ENCODE peak calls at places on chromosomes 13 and 19, in six cellular contexts. Z is endodermal cell; L is astrocyte of the cerebellum; P is RWPE1; C is CD8-positive, alpha-beta T cell; T is breast epithelium. F is an unnamed sample.

GRCh38 chr13:21583496-21583895 is 20.5 kb downstream of the MICU2 start:
- DNase-seq in Z (peak), L (peak), P (no peak), C (no peak), T (no peak), F (no peak)

GRCh38 chr13:101512650-101513049 is 60.2 kb downstream of the ITGBL1 start:
- DNase-seq in Z (no peak), L (peak), P (no peak), C (no peak), T (peak), F (no peak)

GRCh38 chr13:106230450-106230849 is 305.0 kb downstream of the EFNB2 start:
- DNase-seq in Z (no peak), L (peak), P (peak), C (no peak), T (no peak), F (no peak)

GRCh38 chr19:11425719-11426457 is 6.8 kb upstream of the RGL3 start:
- DNase-seq in Z (peak), L (no peak), P (no peak), C (no peak), T (no peak), F (no peak)

GRCh38 chr19:3275068-3275582 is 50.7 kb downstream of the CELF5 start:
- DNase-seq in Z (no peak), L (no peak), P (no peak), C (no peak), T (no peak), F (peak)

GRCh38 chr13:79492313-79492798 is 11.4 kb downstream of the NDFIP2 start:
- DNase-seq in Z (peak), L (no peak), P (no peak), C (no peak), T (no peak), F (no peak)

GRCh38 chr13:93559718-93560117 is 333.1 kb downstream of the GPC6 start:
- DNase-seq in Z (no peak), L (peak), P (peak), C (no peak), T (no peak), F (no peak)

GRCh38 chr19:55257461-55258411 is 1.1 kb downstream of the PPP6R1 start:
- DNase-seq in Z (peak), L (no peak), P (peak), C (no peak), T (no peak), F (peak)

GRCh38 chr19:45528744-45529453 is 21.6 kb downstream of the VASP start:
- DNase-seq in Z (peak), L (no peak), P (peak), C (no peak), T (peak), F (peak)

GRCh38 chr13:113151745-113152707 is 6.4 kb upstream of the PROZ start:
- DNase-seq in Z (peak), L (peak), P (no peak), C (no peak), T (no peak), F (no peak)

GRCh38 chr13:27006519-27007161 is 165.0 kb downstream of the USP12 start:
- DNase-seq in Z (peak), L (no peak), P (no peak), C (no peak), T (no peak), F (peak)

GRCh38 chr13:30656178-30656577 is 38.5 kb downstream of the USPL1 start:
- DNase-seq in Z (no peak), L (no peak), P (no peak), C (no peak), T (no peak), F (no peak)

GRCh38 chr13:24894277-24894971 is 130.5 kb downstream of the RNF17 start:
- DNase-seq in Z (no peak), L (no peak), P (no peak), C (no peak), T (no peak), F (no peak)

GRCh38 chr19:41218615-41219507 is at the start of gene AXL:
- DNase-seq in Z (peak), L (peak), P (peak), C (no peak), T (peak), F (peak)

GRCh38 chr13:52750713-52751112 is 11.1 kb upstream of the CNMD start:
- DNase-seq in Z (no peak), L (no peak), P (no peak), C (no peak), T (no peak), F (no peak)

GRCh38 chr13:113651511-113652403 is 6.2 kb downstream of the ATP4B start:
- DNase-seq in Z (peak), L (no peak), P (no peak), C (no peak), T (no peak), F (peak)

GRCh38 chr19:11025997-11026396 is 63.3 kb upstream of the LDLR start:
- DNase-seq in Z (peak), L (no peak), P (no peak), C (no peak), T (no peak), F (no peak)

GRCh38 chr13:37409756-37410155 is 188.8 kb downstream of the POSTN start:
- DNase-seq in Z (no peak), L (no peak), P (no peak), C (no peak), T (no peak), F (no peak)

GRCh38 chr13:50016421-50016820 is 1.2 kb downstream of the KCNRG start:
- DNase-seq in Z (no peak), L (no peak), P (no peak), C (no peak), T (no peak), F (no peak)

GRCh38 chr19:14565298-14565679 is 6.6 kb downstream of the NDUFB7 start:
- DNase-seq in Z (no peak), L (no peak), P (no peak), C (no peak), T (no peak), F (no peak)

GRCh38 chr19:43634877-43635560 is 4.6 kb downstream of the CADM4 start:
- DNase-seq in Z (peak), L (no peak), P (no peak), C (no peak), T (peak), F (no peak)

GRCh38 chr19:35710784-35711723 is 6.7 kb downstream of the ZBTB32 start:
- DNase-seq in Z (no peak), L (no peak), P (no peak), C (no peak), T (no peak), F (no peak)

GRCh38 chr19:58498316-58499020 is 13.3 kb downstream of the SLC27A5 start:
- DNase-seq in Z (no peak), L (no peak), P (no peak), C (no peak), T (no peak), F (no peak)

GRCh38 chr13:107284168-107284567 is 716.2 kb upstream of the ARGLU1 start:
- DNase-seq in Z (no peak), L (peak), P (no peak), C (no peak), T (no peak), F (no peak)

GRCh38 chr13:45297456-45298205 is 43.4 kb downstream of the TPT1 start:
- DNase-seq in Z (no peak), L (no peak), P (no peak), C (no peak), T (no peak), F (no peak)

GRCh38 chr13:48994731-48995130 is 19.0 kb downstream of the FNDC3A start:
- DNase-seq in Z (no peak), L (no peak), P (no peak), C (no peak), T (no peak), F (no peak)

GRCh38 chr19:38634757-38635482 is 12.5 kb upstream of the ACTN4 start:
- DNase-seq in Z (peak), L (no peak), P (peak), C (peak), T (no peak), F (peak)

GRCh38 chr13:105567951-105568510 is 967.4 kb downstream of the EFNB2 start:
- DNase-seq in Z (no peak), L (no peak), P (no peak), C (no peak), T (no peak), F (no peak)

GRCh38 chr13:98352226-98352625 is 175.2 kb upstream of the RNF113B start:
- DNase-seq in Z (no peak), L (no peak), P (no peak), C (no peak), T (no peak), F (peak)

GRCh38 chr19:5126498-5127223 is 157.7 kb downstream of the KDM4B start:
- DNase-seq in Z (no peak), L (no peak), P (no peak), C (no peak), T (no peak), F (no peak)

GRCh38 chr13:28679628-28680027 is 20.7 kb downstream of the POMP start:
- DNase-seq in Z (no peak), L (no peak), P (no peak), C (no peak), T (no peak), F (no peak)

DNA sequence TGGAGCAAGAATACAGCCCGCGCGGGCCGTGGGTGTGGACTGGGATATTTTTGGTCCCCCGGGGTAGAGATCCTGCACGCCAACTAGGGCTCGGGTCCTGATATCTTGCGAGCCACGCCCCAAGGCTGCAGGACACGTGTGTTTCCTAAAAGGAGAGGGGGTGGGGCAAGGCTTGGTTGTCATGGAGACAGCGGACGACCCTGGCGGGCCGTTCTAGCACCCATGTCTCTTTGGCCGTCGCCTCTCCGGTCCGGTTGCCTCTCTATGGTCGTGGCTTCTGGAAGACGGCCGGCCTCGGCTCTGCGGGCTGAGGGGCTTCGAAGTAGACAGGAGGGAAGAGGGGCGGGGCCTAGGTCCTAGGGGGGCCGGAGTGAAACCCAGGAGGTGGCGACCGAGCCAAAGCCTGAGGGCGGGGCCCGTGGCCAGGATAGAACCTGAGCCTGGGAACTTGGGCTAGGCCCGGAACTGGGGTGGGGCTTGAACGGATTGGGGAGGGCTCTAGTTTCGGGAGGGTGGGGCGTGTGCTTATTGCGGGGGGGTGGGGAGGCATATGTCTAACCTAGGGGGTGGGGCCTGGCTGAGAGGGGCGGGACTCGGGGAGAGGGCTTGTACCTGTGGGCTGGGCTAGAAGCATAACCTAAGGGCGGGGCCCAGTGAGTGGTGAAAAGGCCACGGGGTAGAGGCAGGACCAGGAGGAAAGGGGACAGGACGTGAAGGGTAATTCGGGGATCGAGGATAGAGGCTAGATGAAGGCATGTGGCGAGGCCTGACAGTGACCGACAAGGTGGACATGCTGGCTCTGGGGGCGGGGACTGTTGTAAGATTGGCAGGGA is 737 bp upstream of the SLC27A1 start:
- DNase-seq in Z (peak), L (peak), P (peak), C (peak), T (peak), F (peak)
- TF ChIP-seq CTCF in Z (no peak), L (no peak), P (no peak), C (no peak), T (peak), F (no peak)

DNA sequence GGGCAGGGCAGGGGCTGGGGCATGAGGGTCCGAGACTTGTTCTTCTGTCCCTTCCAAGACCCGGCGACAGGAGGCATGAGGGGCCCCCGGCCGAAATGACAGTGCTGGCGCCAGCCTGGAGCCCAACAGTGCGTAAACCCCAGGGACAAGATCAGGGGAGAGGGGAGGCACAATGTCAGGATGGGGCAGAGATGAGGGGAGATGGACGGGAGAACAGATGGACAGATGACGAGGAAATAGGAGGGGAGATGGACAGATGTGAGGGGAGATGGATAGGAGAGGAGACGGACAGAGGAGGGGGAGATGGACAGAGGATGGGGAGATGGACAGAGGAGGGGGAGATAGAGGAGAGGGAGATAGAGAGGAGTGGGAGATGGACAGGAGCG is 523 bp downstream of the FLT3LG start:
- DNase-seq in Z (no peak), L (no peak), P (no peak), C (no peak), T (no peak), F (peak)
- TF ChIP-seq CTCF in Z (no peak), L (no peak), P (no peak), C (no peak), T (no peak), F (no peak)

GRCh38 chr19:7869453-7869909 is 4.7 kb downstream of the PRR36 start:
- DNase-seq in Z (peak), L (no peak), P (peak), C (peak), T (peak), F (peak)

GRCh38 chr19:7868326-7868670 is 5.9 kb downstream of the PRR36 start:
- DNase-seq in Z (no peak), L (no peak), P (no peak), C (no peak), T (no peak), F (no peak)

GRCh38 chr19:7869910-7870511 is 4.2 kb downstream of the PRR36 start:
- DNase-seq in Z (peak), L (no peak), P (peak), C (no peak), T (peak), F (peak)

GRCh38 chr19:7867092-7867844 is 6.9 kb downstream of the PRR36 start:
- DNase-seq in Z (no peak), L (no peak), P (no peak), C (no peak), T (no peak), F (no peak)

GRCh38 chr19:7868671-7869452 is 5.3 kb downstream of the PRR36 start:
- DNase-seq in Z (peak), L (no peak), P (peak), C (peak), T (peak), F (peak)
- TF ChIP-seq CTCF in Z (peak), L (peak), P (peak), C (peak), T (no peak), F (peak)

GRCh38 chr13:44149821-44150220 is 223.8 kb upstream of the SERP2 start:
- DNase-seq in Z (no peak), L (no peak), P (no peak), C (no peak), T (no peak), F (no peak)

GRCh38 chr13:44147648-44148047 is 226.0 kb upstream of the SERP2 start:
- DNase-seq in Z (no peak), L (no peak), P (no peak), C (no peak), T (no peak), F (no peak)

GRCh38 chr13:44146162-44146561 is 227.5 kb upstream of the SERP2 start:
- DNase-seq in Z (no peak), L (no peak), P (no peak), C (no peak), T (no peak), F (no peak)

GRCh38 chr13:44148159-44148929 is 225.3 kb upstream of the SERP2 start:
- DNase-seq in Z (no peak), L (no peak), P (no peak), C (no peak), T (no peak), F (no peak)

DNA sequence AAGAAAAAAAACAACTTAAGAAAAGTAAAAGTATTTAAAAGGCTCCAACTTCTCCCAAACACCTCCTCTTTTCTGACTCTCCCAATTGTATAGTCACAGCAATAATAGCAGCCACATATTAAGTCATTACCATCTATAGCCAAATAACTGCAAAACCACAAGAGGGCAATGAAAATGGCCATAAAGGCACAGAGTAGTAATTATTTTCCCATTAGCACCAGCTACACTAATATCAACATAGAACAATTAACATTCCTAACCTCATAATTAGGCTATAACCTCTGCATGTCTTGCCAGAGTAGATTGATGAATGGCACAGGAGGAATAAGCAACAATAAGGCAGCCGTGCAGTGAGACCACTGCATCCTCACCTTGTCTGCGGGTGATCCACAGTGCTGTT is 226.4 kb upstream of the SERP2 start:
- DNase-seq in Z (no peak), L (no peak), P (no peak), C (no peak), T (no peak), F (no peak)
- TF ChIP-seq CTCF in Z (no peak), L (no peak), P (no peak), C (no peak), T (no peak), F (no peak)

DNA sequence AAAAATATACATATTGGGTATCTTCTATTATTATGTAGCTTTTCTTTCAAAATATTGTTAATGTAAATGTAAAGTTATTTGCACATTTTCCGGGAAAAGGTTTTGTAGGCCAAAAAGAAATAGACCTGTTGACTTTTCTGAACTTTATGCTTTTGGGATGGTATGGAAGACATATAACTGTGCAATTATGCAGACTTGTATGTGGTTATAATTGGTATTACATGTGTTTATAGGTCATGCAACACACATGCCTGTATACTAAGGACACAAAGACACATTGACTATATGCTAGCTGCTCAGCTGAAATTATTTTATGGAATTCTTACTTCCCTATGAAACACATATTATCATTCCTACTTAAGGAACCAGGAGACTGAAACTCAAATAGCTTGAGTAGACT is 2.3 kb upstream of the NBEA start:
- DNase-seq in Z (no peak), L (no peak), P (no peak), C (no peak), T (no peak), F (no peak)
- TF ChIP-seq CTCF in Z (peak), L (no peak), P (no peak), C (no peak), T (no peak), F (peak)